ENCODE peak calls at places on chromosomes 5 and 9, in seven cellular contexts. One of them, this sample, is unnamed.

GRCh38 chr9:87831159-87831558 is 51.5 kb upstream of the SPATA31E1 start:
- DNase-seq in mesenteric fat pad: no peak
- DNase-seq in HFFc6: no peak
- DNase-seq in lung microvascular endothelial cell: no peak
- DNase-seq in NCI-H1436: no peak
- DNase-seq in HT1080: no peak
- DNase-seq in fibroblast of the conjunctiva: peak; percentile 17
- DNase-seq in this sample: no peak

GRCh38 chr9:116153765-116154333 is at the start of gene PAPPA:
- DNase-seq in mesenteric fat pad: no peak
- DNase-seq in HFFc6: no peak
- DNase-seq in HT1080: no peak
- DNase-seq in NCI-H1436: no peak
- DNase-seq in fibroblast of the conjunctiva: no peak
- DNase-seq in lung microvascular endothelial cell: no peak
- DNase-seq in this sample: no peak

GRCh38 chr9:110152704-110153374 is 55.1 kb downstream of the C9orf152 start:
- DNase-seq in lung microvascular endothelial cell: peak; percentile 71
- DNase-seq in NCI-H1436: peak; percentile 50
- DNase-seq in mesenteric fat pad: no peak
- DNase-seq in HT1080: peak; percentile 58
- DNase-seq in HFFc6: peak; percentile 51
- DNase-seq in fibroblast of the conjunctiva: peak; percentile 41
- DNase-seq in this sample: peak; percentile 73

GRCh38 chr5:180294401-180294800 is 2.5 kb upstream of the MAPK9 start:
- DNase-seq in fibroblast of the conjunctiva: no peak
- DNase-seq in HFFc6: no peak
- DNase-seq in HT1080: no peak
- DNase-seq in mesenteric fat pad: peak; percentile 67
- DNase-seq in NCI-H1436: no peak
- DNase-seq in lung microvascular endothelial cell: no peak
- DNase-seq in this sample: no peak

GRCh38 chr5:87151547-87151946 is 116.1 kb upstream of the RASA1 start:
- DNase-seq in fibroblast of the conjunctiva: peak; percentile 79
- DNase-seq in mesenteric fat pad: no peak
- DNase-seq in HT1080: peak; percentile 98
- DNase-seq in lung microvascular endothelial cell: peak; percentile 95
- DNase-seq in NCI-H1436: no peak
- DNase-seq in HFFc6: peak; percentile 94
- DNase-seq in this sample: peak; percentile 94

GRCh38 chr5:179215576-179215975 is 129.7 kb downstream of the ADAMTS2 start:
- DNase-seq in NCI-H1436: no peak
- DNase-seq in fibroblast of the conjunctiva: no peak
- DNase-seq in HFFc6: no peak
- DNase-seq in lung microvascular endothelial cell: no peak
- DNase-seq in mesenteric fat pad: no peak
- DNase-seq in HT1080: no peak
- DNase-seq in this sample: no peak

GRCh38 chr9:3491450-3491849 is 34.4 kb downstream of the RFX3 start:
- DNase-seq in NCI-H1436: no peak
- DNase-seq in HFFc6: no peak
- DNase-seq in lung microvascular endothelial cell: no peak
- DNase-seq in HT1080: no peak
- DNase-seq in fibroblast of the conjunctiva: no peak
- DNase-seq in mesenteric fat pad: no peak
- DNase-seq in this sample: no peak

GRCh38 chr5:93107828-93108520 is 473.0 kb downstream of the NR2F1-AS1 start:
- DNase-seq in lung microvascular endothelial cell: no peak
- DNase-seq in NCI-H1436: no peak
- DNase-seq in HT1080: no peak
- DNase-seq in HFFc6: no peak
- DNase-seq in fibroblast of the conjunctiva: no peak
- DNase-seq in mesenteric fat pad: no peak
- DNase-seq in this sample: no peak

GRCh38 chr5:146828385-146828784 is 50.2 kb downstream of the PPP2R2B start:
- DNase-seq in HT1080: no peak
- DNase-seq in lung microvascular endothelial cell: no peak
- DNase-seq in fibroblast of the conjunctiva: no peak
- DNase-seq in mesenteric fat pad: no peak
- DNase-seq in HFFc6: peak; percentile 1
- DNase-seq in NCI-H1436: no peak
- DNase-seq in this sample: no peak

GRCh38 chr5:10633271-10634049 is 69.6 kb downstream of the ANKRD33B start:
- DNase-seq in mesenteric fat pad: peak; percentile 53
- DNase-seq in fibroblast of the conjunctiva: no peak
- DNase-seq in lung microvascular endothelial cell: peak; percentile 91
- DNase-seq in NCI-H1436: no peak
- DNase-seq in HT1080: no peak
- DNase-seq in HFFc6: no peak
- DNase-seq in this sample: no peak

GRCh38 chr5:115194671-115195070 is 25.0 kb upstream of the TRIM36 start:
- DNase-seq in fibroblast of the conjunctiva: peak; percentile 53
- DNase-seq in HFFc6: no peak
- DNase-seq in mesenteric fat pad: no peak
- DNase-seq in lung microvascular endothelial cell: no peak
- DNase-seq in NCI-H1436: no peak
- DNase-seq in HT1080: no peak
- DNase-seq in this sample: no peak

GRCh38 chr5:57291903-57292302 is 118.0 kb downstream of the GPBP1 start:
- DNase-seq in mesenteric fat pad: no peak
- DNase-seq in NCI-H1436: no peak
- DNase-seq in HFFc6: no peak
- DNase-seq in HT1080: no peak
- DNase-seq in fibroblast of the conjunctiva: no peak
- DNase-seq in lung microvascular endothelial cell: no peak
- DNase-seq in this sample: no peak

GRCh38 chr5:59760798-59761348 is 132.7 kb downstream of the PDE4D start:
- DNase-seq in HFFc6: peak; percentile 39
- DNase-seq in fibroblast of the conjunctiva: no peak
- DNase-seq in NCI-H1436: no peak
- DNase-seq in lung microvascular endothelial cell: peak; percentile 84
- DNase-seq in HT1080: peak; percentile 79
- DNase-seq in mesenteric fat pad: no peak
- DNase-seq in this sample: no peak

GRCh38 chr9:129383415-129384088 is 205.5 kb upstream of the IER5L start:
- DNase-seq in fibroblast of the conjunctiva: peak; percentile 43
- DNase-seq in mesenteric fat pad: peak; percentile 94
- DNase-seq in HT1080: no peak
- DNase-seq in lung microvascular endothelial cell: peak; percentile 67
- DNase-seq in HFFc6: peak; percentile 53
- DNase-seq in NCI-H1436: peak; percentile 74
- DNase-seq in this sample: no peak

GRCh38 chr9:133354766-133355165 is 1.5 kb downstream of the SURF1 start:
- DNase-seq in HFFc6: no peak
- DNase-seq in HT1080: no peak
- DNase-seq in NCI-H1436: no peak
- DNase-seq in mesenteric fat pad: no peak
- DNase-seq in fibroblast of the conjunctiva: no peak
- DNase-seq in lung microvascular endothelial cell: no peak
- DNase-seq in this sample: no peak

This sample was measured in RKO.